ENCODE peak calls at places on chromosomes 3 and 15, in six cellular contexts. One of them, this sample, is unnamed.

GRCh38 chr3:127254730-127255129 is 33.1 kb downstream of the PRR20G start:
- DNase-seq in anterior cingulate cortex: no peak
- DNase-seq in WERI-Rb-1: peak
- DNase-seq in HEK293T: no peak
- DNase-seq in CD4-positive, alpha-beta T cell: no peak
- DNase-seq in activated naive CD8-positive, alpha-beta T cell treated with anti-CD3 and anti-CD28 coated beads, Interleukin-2, amount 50 U/mL, for 24 hours: no peak
- DNase-seq in this sample: no peak

GRCh38 chr3:34419801-34420200 is 621.4 kb downstream of the PDCD6IP start:
- DNase-seq in WERI-Rb-1: no peak
- DNase-seq in anterior cingulate cortex: no peak
- DNase-seq in CD4-positive, alpha-beta T cell: no peak
- DNase-seq in activated naive CD8-positive, alpha-beta T cell treated with anti-CD3 and anti-CD28 coated beads, Interleukin-2, amount 50 U/mL, for 24 hours: no peak
- DNase-seq in HEK293T: no peak
- DNase-seq in this sample: no peak

GRCh38 chr3:87793322-87793877 is 265.4 kb downstream of the CGGBP1 start:
- DNase-seq in HEK293T: no peak
- DNase-seq in CD4-positive, alpha-beta T cell: no peak
- DNase-seq in anterior cingulate cortex: no peak
- DNase-seq in WERI-Rb-1: no peak
- DNase-seq in activated naive CD8-positive, alpha-beta T cell treated with anti-CD3 and anti-CD28 coated beads, Interleukin-2, amount 50 U/mL, for 24 hours: no peak
- DNase-seq in this sample: no peak

GRCh38 chr3:110629917-110630316 is 441.7 kb upstream of the NECTIN3 start:
- DNase-seq in anterior cingulate cortex: no peak
- DNase-seq in HEK293T: no peak
- DNase-seq in WERI-Rb-1: no peak
- DNase-seq in CD4-positive, alpha-beta T cell: no peak
- DNase-seq in activated naive CD8-positive, alpha-beta T cell treated with anti-CD3 and anti-CD28 coated beads, Interleukin-2, amount 50 U/mL, for 24 hours: no peak
- DNase-seq in this sample: no peak

GRCh38 chr3:11600501-11601282 is 43.0 kb downstream of the VGLL4 start:
- DNase-seq in activated naive CD8-positive, alpha-beta T cell treated with anti-CD3 and anti-CD28 coated beads, Interleukin-2, amount 50 U/mL, for 24 hours: no peak
- DNase-seq in CD4-positive, alpha-beta T cell: no peak
- DNase-seq in HEK293T: no peak
- DNase-seq in WERI-Rb-1: no peak
- DNase-seq in anterior cingulate cortex: no peak
- DNase-seq in this sample: no peak

GRCh38 chr3:127694467-127695215 is 21.9 kb downstream of the ABTB1 start:
- DNase-seq in HEK293T: no peak
- DNase-seq in activated naive CD8-positive, alpha-beta T cell treated with anti-CD3 and anti-CD28 coated beads, Interleukin-2, amount 50 U/mL, for 24 hours: peak
- DNase-seq in CD4-positive, alpha-beta T cell: peak
- DNase-seq in anterior cingulate cortex: no peak
- DNase-seq in WERI-Rb-1: peak
- DNase-seq in this sample: peak

GRCh38 chr3:98784042-98784441 is 20.9 kb downstream of the ST3GAL6 start:
- DNase-seq in activated naive CD8-positive, alpha-beta T cell treated with anti-CD3 and anti-CD28 coated beads, Interleukin-2, amount 50 U/mL, for 24 hours: no peak
- DNase-seq in HEK293T: no peak
- DNase-seq in WERI-Rb-1: no peak
- DNase-seq in CD4-positive, alpha-beta T cell: no peak
- DNase-seq in anterior cingulate cortex: no peak
- DNase-seq in this sample: no peak

GRCh38 chr3:188185717-188186236 is 31.8 kb downstream of the LPP start:
- DNase-seq in anterior cingulate cortex: no peak
- DNase-seq in HEK293T: no peak
- DNase-seq in CD4-positive, alpha-beta T cell: no peak
- DNase-seq in activated naive CD8-positive, alpha-beta T cell treated with anti-CD3 and anti-CD28 coated beads, Interleukin-2, amount 50 U/mL, for 24 hours: no peak
- DNase-seq in WERI-Rb-1: no peak
- DNase-seq in this sample: no peak

GRCh38 chr15:31045606-31046005 is 54.2 kb upstream of the MTMR10 start:
- DNase-seq in CD4-positive, alpha-beta T cell: no peak
- DNase-seq in WERI-Rb-1: no peak
- DNase-seq in activated naive CD8-positive, alpha-beta T cell treated with anti-CD3 and anti-CD28 coated beads, Interleukin-2, amount 50 U/mL, for 24 hours: no peak
- DNase-seq in HEK293T: no peak
- DNase-seq in anterior cingulate cortex: no peak
- DNase-seq in this sample: no peak

GRCh38 chr15:95174880-95175279 is 943.5 kb downstream of the MCTP2 start:
- DNase-seq in WERI-Rb-1: no peak
- DNase-seq in HEK293T: no peak
- DNase-seq in CD4-positive, alpha-beta T cell: no peak
- DNase-seq in activated naive CD8-positive, alpha-beta T cell treated with anti-CD3 and anti-CD28 coated beads, Interleukin-2, amount 50 U/mL, for 24 hours: no peak
- DNase-seq in anterior cingulate cortex: no peak
- DNase-seq in this sample: no peak

GRCh38 chr3:144989756-144990155 is 1018.1 kb downstream of the DIPK2A start:
- DNase-seq in HEK293T: no peak
- DNase-seq in anterior cingulate cortex: no peak
- DNase-seq in activated naive CD8-positive, alpha-beta T cell treated with anti-CD3 and anti-CD28 coated beads, Interleukin-2, amount 50 U/mL, for 24 hours: no peak
- DNase-seq in WERI-Rb-1: no peak
- DNase-seq in CD4-positive, alpha-beta T cell: no peak
- DNase-seq in this sample: no peak

GRCh38 chr15:63596666-63597032 is 538 bp upstream of the FBXL22 start:
- DNase-seq in WERI-Rb-1: no peak
- DNase-seq in anterior cingulate cortex: no peak
- DNase-seq in CD4-positive, alpha-beta T cell: no peak
- DNase-seq in activated naive CD8-positive, alpha-beta T cell treated with anti-CD3 and anti-CD28 coated beads, Interleukin-2, amount 50 U/mL, for 24 hours: no peak
- DNase-seq in HEK293T: no peak
- DNase-seq in this sample: no peak

GRCh38 chr15:91965501-91966180 is 112.1 kb downstream of the SLCO3A1 start:
- DNase-seq in HEK293T: no peak
- DNase-seq in activated naive CD8-positive, alpha-beta T cell treated with anti-CD3 and anti-CD28 coated beads, Interleukin-2, amount 50 U/mL, for 24 hours: no peak
- DNase-seq in WERI-Rb-1: no peak
- DNase-seq in anterior cingulate cortex: no peak
- DNase-seq in CD4-positive, alpha-beta T cell: no peak
- DNase-seq in this sample: no peak

GRCh38 chr3:182172534-182172933 is 460.8 kb downstream of the SOX2 start:
- DNase-seq in activated naive CD8-positive, alpha-beta T cell treated with anti-CD3 and anti-CD28 coated beads, Interleukin-2, amount 50 U/mL, for 24 hours: no peak
- DNase-seq in WERI-Rb-1: no peak
- DNase-seq in CD4-positive, alpha-beta T cell: no peak
- DNase-seq in HEK293T: no peak
- DNase-seq in anterior cingulate cortex: no peak
- DNase-seq in this sample: no peak

GRCh38 chr3:23811117-23811487 is 5.3 kb downstream of the UBE2E1 start:
- DNase-seq in WERI-Rb-1: peak
- DNase-seq in anterior cingulate cortex: no peak
- DNase-seq in HEK293T: no peak
- DNase-seq in CD4-positive, alpha-beta T cell: no peak
- DNase-seq in activated naive CD8-positive, alpha-beta T cell treated with anti-CD3 and anti-CD28 coated beads, Interleukin-2, amount 50 U/mL, for 24 hours: no peak
- DNase-seq in this sample: no peak

GRCh38 chr3:109188726-109189125 is 52.2 kb downstream of the C3orf85 start:
- DNase-seq in HEK293T: no peak
- DNase-seq in anterior cingulate cortex: no peak
- DNase-seq in activated naive CD8-positive, alpha-beta T cell treated with anti-CD3 and anti-CD28 coated beads, Interleukin-2, amount 50 U/mL, for 24 hours: no peak
- DNase-seq in CD4-positive, alpha-beta T cell: no peak
- DNase-seq in WERI-Rb-1: peak
- DNase-seq in this sample: no peak

GRCh38 chr15:68384451-68385239 is 47.3 kb downstream of the ITGA11 start:
- DNase-seq in CD4-positive, alpha-beta T cell: no peak
- DNase-seq in activated naive CD8-positive, alpha-beta T cell treated with anti-CD3 and anti-CD28 coated beads, Interleukin-2, amount 50 U/mL, for 24 hours: no peak
- DNase-seq in WERI-Rb-1: no peak
- DNase-seq in anterior cingulate cortex: no peak
- DNase-seq in HEK293T: no peak
- DNase-seq in this sample: no peak

GRCh38 chr3:122003112-122003511 is 18.9 kb downstream of the ILDR1 start:
- DNase-seq in HEK293T: no peak
- DNase-seq in activated naive CD8-positive, alpha-beta T cell treated with anti-CD3 and anti-CD28 coated beads, Interleukin-2, amount 50 U/mL, for 24 hours: no peak
- DNase-seq in CD4-positive, alpha-beta T cell: no peak
- DNase-seq in anterior cingulate cortex: no peak
- DNase-seq in WERI-Rb-1: no peak
- DNase-seq in this sample: no peak

GRCh38 chr3:139299261-139300132 is 44.3 kb upstream of the MRPS22 start:
- DNase-seq in CD4-positive, alpha-beta T cell: no peak
- DNase-seq in WERI-Rb-1: peak
- DNase-seq in HEK293T: no peak
- DNase-seq in anterior cingulate cortex: no peak
- DNase-seq in activated naive CD8-positive, alpha-beta T cell treated with anti-CD3 and anti-CD28 coated beads, Interleukin-2, amount 50 U/mL, for 24 hours: no peak
- DNase-seq in this sample: no peak

GRCh38 chr3:61733866-61734265 is 172.5 kb downstream of the PTPRG start:
- DNase-seq in WERI-Rb-1: no peak
- DNase-seq in anterior cingulate cortex: no peak
- DNase-seq in activated naive CD8-positive, alpha-beta T cell treated with anti-CD3 and anti-CD28 coated beads, Interleukin-2, amount 50 U/mL, for 24 hours: no peak
- DNase-seq in CD4-positive, alpha-beta T cell: no peak
- DNase-seq in HEK293T: no peak
- DNase-seq in this sample: no peak

GRCh38 chr15:50247819-50248650 is 17.5 kb downstream of the HDC start:
- DNase-seq in CD4-positive, alpha-beta T cell: peak
- DNase-seq in WERI-Rb-1: no peak
- DNase-seq in HEK293T: no peak
- DNase-seq in anterior cingulate cortex: no peak
- DNase-seq in activated naive CD8-positive, alpha-beta T cell treated with anti-CD3 and anti-CD28 coated beads, Interleukin-2, amount 50 U/mL, for 24 hours: peak
- DNase-seq in this sample: no peak

GRCh38 chr3:127406309-127407025 is 118.6 kb upstream of the PRR20G start:
- DNase-seq in HEK293T: peak
- DNase-seq in CD4-positive, alpha-beta T cell: no peak
- DNase-seq in anterior cingulate cortex: no peak
- DNase-seq in WERI-Rb-1: no peak
- DNase-seq in activated naive CD8-positive, alpha-beta T cell treated with anti-CD3 and anti-CD28 coated beads, Interleukin-2, amount 50 U/mL, for 24 hours: peak
- DNase-seq in this sample: no peak

GRCh38 chr3:12601072-12601471 is 44.2 kb downstream of the MKRN2 start:
- DNase-seq in WERI-Rb-1: no peak
- DNase-seq in anterior cingulate cortex: no peak
- DNase-seq in activated naive CD8-positive, alpha-beta T cell treated with anti-CD3 and anti-CD28 coated beads, Interleukin-2, amount 50 U/mL, for 24 hours: no peak
- DNase-seq in HEK293T: no peak
- DNase-seq in CD4-positive, alpha-beta T cell: no peak
- DNase-seq in this sample: no peak

GRCh38 chr15:90340345-90340744 is 11.7 kb upstream of the ZNF774 start:
- DNase-seq in WERI-Rb-1: no peak
- DNase-seq in HEK293T: no peak
- DNase-seq in activated naive CD8-positive, alpha-beta T cell treated with anti-CD3 and anti-CD28 coated beads, Interleukin-2, amount 50 U/mL, for 24 hours: no peak
- DNase-seq in CD4-positive, alpha-beta T cell: no peak
- DNase-seq in anterior cingulate cortex: no peak
- DNase-seq in this sample: no peak

GRCh38 chr3:188491276-188491687 is 337.3 kb downstream of the LPP start:
- DNase-seq in CD4-positive, alpha-beta T cell: no peak
- DNase-seq in activated naive CD8-positive, alpha-beta T cell treated with anti-CD3 and anti-CD28 coated beads, Interleukin-2, amount 50 U/mL, for 24 hours: no peak
- DNase-seq in WERI-Rb-1: no peak
- DNase-seq in HEK293T: no peak
- DNase-seq in anterior cingulate cortex: no peak
- DNase-seq in this sample: no peak

GRCh38 chr3:131541288-131541687 is 38.5 kb upstream of the MRPL3 start:
- DNase-seq in CD4-positive, alpha-beta T cell: no peak
- DNase-seq in activated naive CD8-positive, alpha-beta T cell treated with anti-CD3 and anti-CD28 coated beads, Interleukin-2, amount 50 U/mL, for 24 hours: no peak
- DNase-seq in anterior cingulate cortex: no peak
- DNase-seq in HEK293T: no peak
- DNase-seq in WERI-Rb-1: no peak
- DNase-seq in this sample: no peak

GRCh38 chr15:70486451-70487379 is 276.6 kb downstream of the UACA start:
- DNase-seq in CD4-positive, alpha-beta T cell: no peak
- DNase-seq in HEK293T: no peak
- DNase-seq in anterior cingulate cortex: peak
- DNase-seq in activated naive CD8-positive, alpha-beta T cell treated with anti-CD3 and anti-CD28 coated beads, Interleukin-2, amount 50 U/mL, for 24 hours: peak
- DNase-seq in WERI-Rb-1: no peak
- DNase-seq in this sample: no peak

GRCh38 chr15:68650901-68651709 is 72.3 kb downstream of the CORO2B start:
- DNase-seq in HEK293T: peak
- DNase-seq in anterior cingulate cortex: peak
- DNase-seq in activated naive CD8-positive, alpha-beta T cell treated with anti-CD3 and anti-CD28 coated beads, Interleukin-2, amount 50 U/mL, for 24 hours: peak
- DNase-seq in WERI-Rb-1: peak
- DNase-seq in CD4-positive, alpha-beta T cell: peak
- DNase-seq in this sample: no peak

GRCh38 chr3:29642393-29643033 is 361.6 kb downstream of the RBMS3 start:
- DNase-seq in anterior cingulate cortex: no peak
- DNase-seq in activated naive CD8-positive, alpha-beta T cell treated with anti-CD3 and anti-CD28 coated beads, Interleukin-2, amount 50 U/mL, for 24 hours: no peak
- DNase-seq in HEK293T: peak
- DNase-seq in CD4-positive, alpha-beta T cell: no peak
- DNase-seq in WERI-Rb-1: peak
- DNase-seq in this sample: no peak

GRCh38 chr15:48811325-48811938 is 563 bp upstream of the CEP152 start:
- DNase-seq in CD4-positive, alpha-beta T cell: no peak
- DNase-seq in anterior cingulate cortex: no peak
- DNase-seq in activated naive CD8-positive, alpha-beta T cell treated with anti-CD3 and anti-CD28 coated beads, Interleukin-2, amount 50 U/mL, for 24 hours: no peak
- DNase-seq in WERI-Rb-1: peak
- DNase-seq in HEK293T: no peak
- DNase-seq in this sample: no peak

GRCh38 chr3:4290272-4290893 is 12.8 kb upstream of the SETMAR start:
- DNase-seq in anterior cingulate cortex: peak
- DNase-seq in activated naive CD8-positive, alpha-beta T cell treated with anti-CD3 and anti-CD28 coated beads, Interleukin-2, amount 50 U/mL, for 24 hours: peak
- DNase-seq in HEK293T: peak
- DNase-seq in CD4-positive, alpha-beta T cell: no peak
- DNase-seq in WERI-Rb-1: peak
- DNase-seq in this sample: peak

GRCh38 chr15:42065008-42065407 is 29.4 kb downstream of the PLA2G4D start:
- DNase-seq in CD4-positive, alpha-beta T cell: no peak
- DNase-seq in activated naive CD8-positive, alpha-beta T cell treated with anti-CD3 and anti-CD28 coated beads, Interleukin-2, amount 50 U/mL, for 24 hours: no peak
- DNase-seq in HEK293T: no peak
- DNase-seq in anterior cingulate cortex: peak
- DNase-seq in WERI-Rb-1: no peak
- DNase-seq in this sample: no peak

GRCh38 chr3:13145131-13145825 is 72.0 kb upstream of the IQSEC1 start:
- DNase-seq in CD4-positive, alpha-beta T cell: no peak
- DNase-seq in anterior cingulate cortex: no peak
- DNase-seq in WERI-Rb-1: peak
- DNase-seq in HEK293T: no peak
- DNase-seq in activated naive CD8-positive, alpha-beta T cell treated with anti-CD3 and anti-CD28 coated beads, Interleukin-2, amount 50 U/mL, for 24 hours: no peak
- DNase-seq in this sample: no peak

GRCh38 chr3:73511555-73511954 is 113.2 kb downstream of the PDZRN3 start:
- DNase-seq in anterior cingulate cortex: peak
- DNase-seq in HEK293T: no peak
- DNase-seq in CD4-positive, alpha-beta T cell: no peak
- DNase-seq in WERI-Rb-1: no peak
- DNase-seq in activated naive CD8-positive, alpha-beta T cell treated with anti-CD3 and anti-CD28 coated beads, Interleukin-2, amount 50 U/mL, for 24 hours: no peak
- DNase-seq in this sample: peak